ENCODE peak calls at places on chromosomes 5 and 9, in six cellular contexts. D is left ventricle myocardium inferior, Z is endodermal cell, I is A673, A is neuronal stem cell, B is adrenal gland. K is an unnamed sample.
A peak's percentile ranks its signal among the peaks of the same experiment; 100 is the strongest.

GRCh38 chr9:81032030-81032572 is 657.2 kb downstream of the TLE1 start:
- DNase-seq in D (no peak), Z (no peak), I (no peak), A (no peak), B (peak; percentile 31), K (peak; percentile 50)

GRCh38 chr5:107467137-107467932 is 203.4 kb downstream of the EFNA5 start:
- DNase-seq in D (no peak), Z (peak; percentile 60), I (no peak), A (no peak), B (no peak), K (no peak)

GRCh38 chr9:97545507-97545906 is 44.0 kb downstream of the TMOD1 start:
- DNase-seq in D (no peak), Z (no peak), I (no peak), A (no peak), B (no peak), K (no peak)

GRCh38 chr5:54709096-54709495 is 191.5 kb downstream of the SNX18 start:
- DNase-seq in D (no peak), Z (no peak), I (no peak), A (no peak), B (no peak), K (no peak)

GRCh38 chr9:115944166-115944948 is 209.2 kb upstream of the PAPPA start:
- DNase-seq in D (peak; percentile 82), Z (no peak), I (peak; percentile 77), A (no peak), B (peak; percentile 58), K (peak; percentile 94)

GRCh38 chr5:60522299-60522915 is 177.6 kb downstream of the DEPDC1B start:
- DNase-seq in D (no peak), Z (no peak), I (no peak), A (no peak), B (no peak), K (no peak)

GRCh38 chr5:80204808-80205614 is 50.8 kb downstream of the SERINC5 start:
- DNase-seq in D (peak; percentile 27), Z (peak; percentile 81), I (no peak), A (no peak), B (no peak), K (peak; percentile 88)

GRCh38 chr5:66442951-66443445 is 153.2 kb upstream of the MAST4 start:
- DNase-seq in D (no peak), Z (no peak), I (no peak), A (no peak), B (peak; percentile 92), K (no peak)

GRCh38 chr5:130974284-130974683 is 190.8 kb downstream of the HINT1 start:
- DNase-seq in D (no peak), Z (no peak), I (no peak), A (no peak), B (no peak), K (no peak)

GRCh38 chr9:129270205-129270604 is 92.1 kb upstream of the IER5L start:
- DNase-seq in D (peak; percentile 3), Z (no peak), I (no peak), A (no peak), B (no peak), K (no peak)

GRCh38 chr9:21873540-21874221 is 71.2 kb downstream of the MTAP start:
- DNase-seq in D (no peak), Z (no peak), I (peak; percentile 20), A (no peak), B (no peak), K (no peak)

GRCh38 chr9:5621327-5621726 is 7.6 kb upstream of the RIC1 start:
- DNase-seq in D (no peak), Z (no peak), I (no peak), A (no peak), B (no peak), K (no peak)

GRCh38 chr5:86979801-86980510 is 287.7 kb upstream of the RASA1 start:
- DNase-seq in D (no peak), Z (no peak), I (peak; percentile 83), A (no peak), B (no peak), K (peak; percentile 54)

GRCh38 chr9:128271112-128271511 is 4.7 kb downstream of the GOLGA2 start:
- DNase-seq in D (no peak), Z (peak; percentile 36), I (no peak), A (no peak), B (no peak), K (no peak)

GRCh38 chr5:138054863-138055558 is 22.1 kb upstream of the FAM13B start:
- DNase-seq in D (no peak), Z (peak; percentile 62), I (no peak), A (peak; percentile 23), B (no peak), K (no peak)

GRCh38 chr5:146890073-146890472 is 11.5 kb upstream of the PPP2R2B start:
- DNase-seq in D (no peak), Z (no peak), I (no peak), A (no peak), B (no peak), K (no peak)

GRCh38 chr5:169174923-169175322 is 126.0 kb downstream of the SLIT3 start:
- DNase-seq in D (no peak), Z (no peak), I (no peak), A (no peak), B (no peak), K (no peak)

GRCh38 chr9:133103183-133103986 is 17.7 kb downstream of the RALGDS start:
- DNase-seq in D (peak; percentile 70), Z (peak; percentile 86), I (peak; percentile 26), A (peak; percentile 62), B (peak; percentile 82), K (peak; percentile 74)

GRCh38 chr5:72179816-72180440 is 72.7 kb downstream of the MAP1B start:
- DNase-seq in D (no peak), Z (no peak), I (no peak), A (no peak), B (no peak), K (no peak)

GRCh38 chr9:21336467-21336866 is 1.3 kb upstream of the KLHL9 start:
- DNase-seq in D (no peak), Z (no peak), I (no peak), A (no peak), B (no peak), K (no peak)

GRCh38 chr9:108854094-108854493 is 1.7 kb downstream of the ACTL7B start:
- DNase-seq in D (no peak), Z (peak; percentile 55), I (no peak), A (no peak), B (no peak), K (no peak)

GRCh38 chr5:62144395-62145022 is 161.5 kb upstream of the KIF2A start:
- DNase-seq in D (no peak), Z (no peak), I (peak; percentile 65), A (no peak), B (no peak), K (no peak)

GRCh38 chr9:121778252-121779225 is 127.1 kb downstream of the DAB2IP start:
- DNase-seq in D (no peak), Z (no peak), I (no peak), A (no peak), B (peak; percentile 24), K (no peak)

GRCh38 chr5:73214921-73215490 is 42.0 kb downstream of the TMEM174 start:
- DNase-seq in D (no peak), Z (peak; percentile 65), I (no peak), A (no peak), B (no peak), K (no peak)

GRCh38 chr5:57175586-57175985 is 1.7 kb downstream of the GPBP1 start:
- DNase-seq in D (no peak), Z (no peak), I (peak; percentile 21), A (no peak), B (no peak), K (no peak)

GRCh38 chr5:83927140-83927733 is 206.6 kb upstream of the HAPLN1 start:
- DNase-seq in D (peak; percentile 24), Z (peak; percentile 97), I (peak; percentile 66), A (peak; percentile 80), B (peak; percentile 77), K (peak; percentile 59)

GRCh38 chr9:88746744-88747398 is 211.9 kb downstream of the NXNL2 start:
- DNase-seq in D (no peak), Z (peak; percentile 78), I (no peak), A (no peak), B (no peak), K (no peak)

GRCh38 chr9:135898634-135899407 is 8.5 kb downstream of the CAMSAP1 start:
- DNase-seq in D (no peak), Z (no peak), I (peak; percentile 69), A (no peak), B (peak; percentile 4), K (peak; percentile 69)

GRCh38 chr9:127193483-127193882 is 71.0 kb upstream of the ANGPTL2 start:
- DNase-seq in D (peak; percentile 9), Z (no peak), I (no peak), A (no peak), B (no peak), K (no peak)

GRCh38 chr5:12615141-12615820 is 711.0 kb upstream of the CTNND2 start:
- DNase-seq in D (no peak), Z (no peak), I (no peak), A (no peak), B (no peak), K (no peak)

GRCh38 chr5:107383414-107383813 is 287.3 kb downstream of the EFNA5 start:
- DNase-seq in D (no peak), Z (no peak), I (no peak), A (no peak), B (no peak), K (no peak)

GRCh38 chr9:137110147-137110910 is 4.2 kb downstream of the DPP7 start:
- DNase-seq in D (no peak), Z (no peak), I (no peak), A (no peak), B (no peak), K (no peak)
- H3K27ac ChIP-seq in D (no peak overlapping the region), Z (no peak overlapping the region), I (no peak overlapping the region), A (no peak overlapping the region), B (no peak overlapping the region), K (no peak overlapping the region)

DNA sequence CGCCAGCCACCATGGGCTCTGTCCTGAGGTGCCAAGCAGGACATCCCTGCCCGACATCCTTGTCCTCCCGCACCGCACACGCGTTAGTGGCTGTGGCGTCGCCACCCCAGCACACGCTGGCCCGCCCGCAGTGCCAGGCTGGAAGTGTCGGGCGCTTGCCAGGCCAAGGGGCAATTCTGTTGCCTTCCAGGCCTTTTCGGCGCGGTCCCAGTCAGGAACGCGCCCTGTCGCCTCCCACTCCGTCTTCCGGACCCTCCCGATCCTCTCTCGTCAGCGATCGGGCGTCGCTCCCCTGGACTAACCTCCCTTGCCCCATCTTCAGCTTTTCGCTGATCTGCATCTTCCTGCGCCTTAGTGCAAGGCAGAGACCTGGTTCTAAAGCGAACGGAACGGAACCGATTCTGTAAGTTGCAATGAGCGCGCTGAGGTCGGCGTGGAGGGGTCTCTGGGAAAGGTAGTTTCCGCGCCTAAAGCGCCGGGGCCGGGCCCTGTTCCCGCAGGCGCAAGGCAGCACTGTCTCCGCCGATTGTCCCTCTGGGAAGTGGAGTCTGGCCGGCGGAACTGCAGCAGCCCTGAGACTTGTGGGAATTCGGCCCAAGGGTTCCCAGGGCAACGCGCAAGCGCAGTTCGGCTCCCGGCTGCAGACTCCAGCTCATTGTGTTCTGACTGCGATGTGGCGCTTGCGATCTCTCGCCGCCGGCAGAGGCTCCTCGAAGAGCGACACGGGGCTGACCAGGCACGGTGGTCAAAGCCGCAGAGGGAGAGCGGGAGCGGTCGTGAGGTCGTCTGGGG is at the start of gene ZNF454:
- DNase-seq in D (peak; percentile 93), Z (no peak), I (peak; percentile 84), A (peak; percentile 86), B (peak; percentile 79), K (no peak)
- H3K9me3 ChIP-seq in D (peaks cover 57% of the 10 kb centered on the region), Z (peaks cover 79% of the 10 kb centered on the region), I (peaks cover 21% of the 10 kb centered on the region), A (peaks cover 92% of the 10 kb centered on the region), B (no peaks in the 10 kb centered on the region), K (no peaks in the 10 kb centered on the region)

GRCh38 chr9:91729558-91729842 is 220.5 kb downstream of the ROR2 start:
- DNase-seq in D (no peak), Z (no peak), I (no peak), A (no peak), B (no peak), K (no peak)
- H3K4me3 ChIP-seq in D (no peak overlapping the region), Z (no peak overlapping the region), I (no peak overlapping the region), A (no peak overlapping the region), B (no peak overlapping the region), K (no peak overlapping the region)

GRCh38 chr5:126394211-126394828 is 28.9 kb upstream of the GRAMD2B start:
- DNase-seq in D (no peak), Z (no peak), I (no peak), A (no peak), B (no peak), K (no peak)
- H3K27ac ChIP-seq in D (no peak overlapping the region), Z (no peak overlapping the region), I (no peak overlapping the region), A (no peak overlapping the region), B (no peak overlapping the region), K (no peak overlapping the region)

K was measured in SJCRH30.